ENCODE peak calls at places on chromosomes 3 and 15, in eight cellular contexts. M is breast epithelium, K is SW480, X is KG1, Y is uterus, Z is heart right ventricle, E is fibroblast of lung, G is GM03348. T is an unnamed sample.
A peak's percentile ranks its signal among the peaks of the same experiment; 100 is the strongest.

GRCh38 chr3:98563661-98564281 is 29.6 kb downstream of the CPOX start:
- DNase-seq in M (no peak), K (peak; percentile 53), X (no peak), Y (no peak), Z (no peak), E (peak; percentile 79), G (peak; percentile 58), T (no peak)

GRCh38 chr3:122678496-122678895 is 2.1 kb upstream of the PARP14 start:
- DNase-seq in M (no peak), K (no peak), X (no peak), Y (no peak), Z (no peak), E (no peak), G (no peak), T (peak; percentile 69)

GRCh38 chr3:165854696-165855095 is 17.5 kb upstream of the BCHE start:
- DNase-seq in M (no peak), K (peak; percentile 27), X (no peak), Y (no peak), Z (no peak), E (peak; percentile 27), G (peak; percentile 20), T (no peak)

GRCh38 chr15:64209680-64210334 is 47.0 kb upstream of the PPIB start:
- DNase-seq in M (no peak), K (peak; percentile 62), X (peak; percentile 8), Y (no peak), Z (no peak), E (peak; percentile 42), G (peak; percentile 33), T (no peak)

GRCh38 chr3:13501056-13501455 is 20.9 kb downstream of the HDAC11 start:
- DNase-seq in M (no peak), K (no peak), X (no peak), Y (no peak), Z (no peak), E (no peak), G (no peak), T (no peak)

GRCh38 chr3:188905580-188905979 is 266.2 kb upstream of the TPRG1 start:
- DNase-seq in M (no peak), K (no peak), X (no peak), Y (no peak), Z (no peak), E (no peak), G (no peak), T (no peak)

GRCh38 chr15:82613764-82614163 is 33.4 kb downstream of the CPEB1 start:
- DNase-seq in M (no peak), K (no peak), X (no peak), Y (no peak), Z (no peak), E (no peak), G (no peak), T (peak; percentile 63)

GRCh38 chr15:101318147-101318809 is 23.2 kb upstream of the SNRPA1 start:
- DNase-seq in M (peak; percentile 75), K (no peak), X (no peak), Y (peak; percentile 3), Z (no peak), E (no peak), G (no peak), T (no peak)

GRCh38 chr3:37546876-37547275 is 314.8 kb upstream of the CTDSPL start:
- DNase-seq in M (no peak), K (peak; percentile 50), X (no peak), Y (no peak), Z (peak; percentile 65), E (peak; percentile 22), G (peak; percentile 77), T (peak; percentile 30)

GRCh38 chr15:70430029-70430428 is 332.3 kb upstream of the TLE3 start:
- DNase-seq in M (no peak), K (no peak), X (no peak), Y (no peak), Z (no peak), E (peak; percentile 77), G (peak; percentile 35), T (no peak)

GRCh38 chr3:14617508-14618023 is 34.0 kb upstream of the CCDC174 start:
- DNase-seq in M (no peak), K (peak; percentile 86), X (no peak), Y (no peak), Z (no peak), E (no peak), G (no peak), T (no peak)

GRCh38 chr3:59737209-59737608 is 687.4 kb upstream of the CFAP20DC start:
- DNase-seq in M (no peak), K (no peak), X (no peak), Y (no peak), Z (no peak), E (peak; percentile 13), G (peak; percentile 10), T (no peak)

GRCh38 chr3:47356201-47356600 is 24.6 kb upstream of the PTPN23 start:
- DNase-seq in M (no peak), K (no peak), X (no peak), Y (no peak), Z (no peak), E (no peak), G (no peak), T (no peak)

GRCh38 chr3:177751770-177752169 is 554.5 kb upstream of the TBL1XR1 start:
- DNase-seq in M (no peak), K (no peak), X (no peak), Y (no peak), Z (no peak), E (no peak), G (no peak), T (no peak)

GRCh38 chr3:134364061-134364935 is 9.9 kb downstream of the AMOTL2 start:
- DNase-seq in M (peak; percentile 96), K (peak; percentile 92), X (no peak), Y (peak; percentile 96), Z (peak; percentile 95), E (peak; percentile 98), G (peak; percentile 97), T (peak; percentile 94)

GRCh38 chr3:151837057-151837456 is 23.1 kb downstream of the AADAC start:
- DNase-seq in M (peak; percentile 19), K (peak; percentile 53), X (no peak), Y (no peak), Z (no peak), E (peak; percentile 85), G (peak; percentile 53), T (no peak)

GRCh38 chr3:171417813-171418212 is 42.4 kb downstream of the TNIK start:
- DNase-seq in M (no peak), K (no peak), X (no peak), Y (no peak), Z (peak; percentile 16), E (peak; percentile 94), G (peak; percentile 47), T (peak; percentile 13)

GRCh38 chr15:47409038-47409437 is 308.3 kb upstream of the SEMA6D start:
- DNase-seq in M (no peak), K (no peak), X (no peak), Y (no peak), Z (no peak), E (no peak), G (no peak), T (no peak)

GRCh38 chr3:45554001-45554691 is 40.4 kb upstream of the LIMD1 start:
- DNase-seq in M (no peak), K (no peak), X (peak; percentile 39), Y (peak; percentile 38), Z (peak; percentile 64), E (peak; percentile 73), G (no peak), T (peak; percentile 78)